ENCODE peak calls at places on chromosomes 11 and 22, in eight cellular contexts. H is NCI-H187 treated with DMSO at 0.1 percent for 48 hours, A is activated T-cell treated with anti-CD3 and anti-CD28 coated beads for 48 hours, Q is iris pigment epithelial cell, Z is left ventricle myocardium superior, B is cardiac muscle cell, W is MV-4-11, C is skeletal muscle cell. U is an unnamed sample.

GRCh38 chr22:27387561-27387960 is 414.0 kb downstream of the MN1 start:
- DNase-seq in H (no peak), A (no peak), Q (no peak), Z (no peak), B (no peak), W (no peak), C (no peak), U (no peak)

GRCh38 chr11:61158691-61159381 is 2.4 kb downstream of the VPS37C start:
- DNase-seq in H (no peak), A (no peak), Q (peak; percentile 88), Z (no peak), B (peak; percentile 60), W (no peak), C (peak; percentile 17), U (no peak)

GRCh38 chr11:129814244-129814992 is 1.2 kb upstream of the TMEM45B start:
- DNase-seq in H (no peak), A (peak; percentile 64), Q (no peak), Z (no peak), B (no peak), W (peak; percentile 15), C (no peak), U (no peak)

GRCh38 chr11:56698795-56699194 is at the start of gene OR9G1:
- DNase-seq in H (no peak), A (no peak), Q (no peak), Z (no peak), B (no peak), W (no peak), C (no peak), U (no peak)

GRCh38 chr11:44737686-44738085 is 10.9 kb downstream of the TSPAN18 start:
- DNase-seq in H (no peak), A (no peak), Q (no peak), Z (no peak), B (no peak), W (no peak), C (no peak), U (no peak)

GRCh38 chr11:69264486-69264885 is 29.5 kb upstream of the MYEOV start:
- DNase-seq in H (no peak), A (no peak), Q (no peak), Z (no peak), B (no peak), W (no peak), C (no peak), U (no peak)

GRCh38 chr22:25365491-25366261 is 146.2 kb downstream of the CRYBB2 start:
- DNase-seq in H (no peak), A (no peak), Q (no peak), Z (peak; percentile 48), B (no peak), W (no peak), C (no peak), U (no peak)

GRCh38 chr11:101510608-101511007 is 73.2 kb downstream of the TRPC6 start:
- DNase-seq in H (no peak), A (no peak), Q (no peak), Z (no peak), B (no peak), W (peak; percentile 15), C (no peak), U (no peak)

GRCh38 chr22:49958961-49959781 is 1.4 kb upstream of the PIM3 start:
- DNase-seq in H (no peak), A (no peak), Q (no peak), Z (peak; percentile 44), B (no peak), W (no peak), C (no peak), U (no peak)

GRCh38 chr11:73270855-73271477 is 1.2 kb upstream of the P2RY6 start:
- DNase-seq in H (no peak), A (no peak), Q (no peak), Z (no peak), B (no peak), W (no peak), C (no peak), U (no peak)

GRCh38 chr22:45742866-45743450 is 71.3 kb downstream of the ATXN10 start:
- DNase-seq in H (no peak), A (no peak), Q (peak; percentile 75), Z (no peak), B (peak; percentile 72), W (peak; percentile 94), C (peak; percentile 54), U (no peak)

GRCh38 chr11:65078151-65078550 is 5.7 kb downstream of the CDCA5 start:
- DNase-seq in H (no peak), A (peak; percentile 58), Q (peak; percentile 43), Z (peak; percentile 51), B (peak; percentile 40), W (peak; percentile 27), C (no peak), U (peak; percentile 25)

GRCh38 chr11:69088676-69089146 is 40.0 kb downstream of the TPCN2 start:
- DNase-seq in H (no peak), A (peak; percentile 57), Q (peak; percentile 69), Z (peak; percentile 76), B (peak; percentile 84), W (peak; percentile 29), C (peak; percentile 26), U (no peak)

GRCh38 chr11:76788661-76789442 is 5.7 kb downstream of the TSKU start:
- DNase-seq in H (no peak), A (no peak), Q (no peak), Z (peak; percentile 59), B (no peak), W (no peak), C (no peak), U (no peak)

GRCh38 chr11:120241277-120241676 is 1.3 kb downstream of the POU2F3 start:
- DNase-seq in H (no peak), A (no peak), Q (no peak), Z (peak; percentile 14), B (no peak), W (no peak), C (no peak), U (no peak)

GRCh38 chr22:17098379-17098819 is 13.6 kb downstream of the IL17RA start:
- DNase-seq in H (no peak), A (no peak), Q (peak; percentile 40), Z (no peak), B (peak; percentile 61), W (peak; percentile 100), C (no peak), U (no peak)

GRCh38 chr11:64007160-64007628 is 21.0 kb downstream of the OTUB1 start:
- DNase-seq in H (no peak), A (no peak), Q (no peak), Z (no peak), B (peak; percentile 25), W (peak; percentile 39), C (no peak), U (no peak)

GRCh38 chr22:16955678-16956210 is 52.3 kb downstream of the GAB4 start:
- DNase-seq in H (no peak), A (no peak), Q (no peak), Z (no peak), B (no peak), W (no peak), C (no peak), U (no peak)

GRCh38 chr22:44538071-44538470 is 40.0 kb upstream of the RTL6 start:
- DNase-seq in H (no peak), A (no peak), Q (no peak), Z (no peak), B (peak; percentile 71), W (peak; percentile 23), C (no peak), U (no peak)

GRCh38 chr22:38718414-38718813 is 12.7 kb downstream of the GTPBP1 start:
- DNase-seq in H (no peak), A (no peak), Q (peak; percentile 70), Z (no peak), B (peak; percentile 80), W (no peak), C (no peak), U (no peak)

GRCh38 chr11:108551653-108552462 is 41.7 kb downstream of the EXPH5 start:
- DNase-seq in H (no peak), A (no peak), Q (peak; percentile 84), Z (no peak), B (peak; percentile 47), W (no peak), C (no peak), U (no peak)

GRCh38 chr11:6666302-6667183 is 10.9 kb upstream of the DCHS1 start:
- DNase-seq in H (no peak), A (no peak), Q (no peak), Z (no peak), B (no peak), W (no peak), C (no peak), U (no peak)

GRCh38 chr11:34188181-34188580 is 82.8 kb downstream of the NAT10 start:
- DNase-seq in H (no peak), A (no peak), Q (no peak), Z (no peak), B (no peak), W (no peak), C (no peak), U (no peak)

GRCh38 chr22:21972293-21972779 is 10.3 kb downstream of the TOP3B start:
- DNase-seq in H (no peak), A (peak; percentile 51), Q (peak; percentile 26), Z (peak; percentile 52), B (peak; percentile 49), W (peak; percentile 14), C (no peak), U (no peak)

GRCh38 chr22:36010913-36011312 is 17.7 kb downstream of the RBFOX2 start:
- DNase-seq in H (no peak), A (no peak), Q (peak; percentile 81), Z (no peak), B (peak; percentile 72), W (no peak), C (peak; percentile 62), U (no peak)

GRCh38 chr11:133905677-133906156 is 51.1 kb downstream of the IGSF9B start:
- DNase-seq in H (no peak), A (no peak), Q (no peak), Z (no peak), B (no peak), W (peak; percentile 21), C (no peak), U (no peak)

GRCh38 chr11:85663080-85663729 is 1.7 kb downstream of the CREBZF start:
- DNase-seq in H (no peak), A (no peak), Q (no peak), Z (no peak), B (no peak), W (no peak), C (no peak), U (no peak)

GRCh38 chr22:20154602-20155183 is 3.8 kb upstream of the CCDC188 start:
- DNase-seq in H (no peak), A (no peak), Q (no peak), Z (no peak), B (no peak), W (no peak), C (no peak), U (no peak)

GRCh38 chr22:37273126-37273845 is 9.0 kb upstream of the CYTH4 start:
- DNase-seq in H (no peak), A (peak; percentile 33), Q (peak; percentile 80), Z (peak; percentile 18), B (peak; percentile 72), W (peak; percentile 74), C (no peak), U (no peak)

GRCh38 chr11:94183886-94184264 is 55.2 kb downstream of the PANX1 start:
- DNase-seq in H (no peak), A (peak; percentile 17), Q (peak; percentile 65), Z (peak; percentile 68), B (peak; percentile 80), W (peak; percentile 58), C (peak; percentile 14), U (no peak)

GRCh38 chr11:86551693-86552092 is 120.7 kb downstream of the ME3 start:
- DNase-seq in H (no peak), A (no peak), Q (no peak), Z (no peak), B (no peak), W (no peak), C (no peak), U (no peak)

GRCh38 chr11:2392241-2392959 is 8.2 kb upstream of the TSSC4 start:
- DNase-seq in H (no peak), A (no peak), Q (no peak), Z (no peak), B (no peak), W (no peak), C (no peak), U (no peak)

GRCh38 chr11:114359342-114359741 is 41.0 kb downstream of the C11orf71 start:
- DNase-seq in H (no peak), A (no peak), Q (peak; percentile 57), Z (no peak), B (peak; percentile 25), W (no peak), C (no peak), U (no peak)

GRCh38 chr11:409008-409599 is 5.7 kb downstream of the SIGIRR start:
- DNase-seq in H (no peak), A (no peak), Q (no peak), Z (no peak), B (no peak), W (no peak), C (no peak), U (no peak)